ENCODE peak calls at places on chromosomes 4 and X, in five cellular contexts. Z is HFF-Myc, Y is BJ, X is K562, Q is heart left ventricle. U is an unnamed sample.

GRCh38 chr4:147340111-147340510 is 140.8 kb upstream of the EDNRA start:
- DNase-seq in Z (peak), Y (no peak), X (no peak), Q (no peak), U (no peak)

GRCh38 chr4:151169223-151169622 is 69.8 kb downstream of the RPS3A start:
- DNase-seq in Y (peak), Z (peak), X (no peak), Q (peak), U (no peak)

GRCh38 chr4:48375651-48376291 is 34.4 kb downstream of the SLAIN2 start:
- DNase-seq in Y (no peak), Q (no peak), Z (peak), X (no peak), U (no peak)

GRCh38 chr4:8771258-8771590 is 100.4 kb downstream of the HMX1 start:
- DNase-seq in Y (no peak), Z (no peak), Q (no peak), X (no peak), U (no peak)

GRCh38 chrX:109959356-109959871 is 43.5 kb upstream of the TMEM164 start:
- DNase-seq in X (peak), Z (no peak), Q (no peak), Y (no peak), U (no peak)

GRCh38 chrX:19647159-19647558 is 131.9 kb upstream of the MAP3K15 start:
- DNase-seq in Q (no peak), Y (no peak), X (no peak), Z (no peak), U (no peak)

GRCh38 chr4:119209077-119209476 is 3.4 kb upstream of the USP53 start:
- DNase-seq in Z (peak), X (peak), Q (no peak), Y (peak), U (peak)

GRCh38 chrX:119423631-119424030 is 24.5 kb downstream of the SLC25A43 start:
- DNase-seq in Z (no peak), X (no peak), Q (no peak), Y (no peak), U (no peak)

GRCh38 chrX:71671043-71671829 is 3.9 kb downstream of the LOC101059915 start:
- DNase-seq in Y (no peak), X (no peak), Q (no peak), Z (no peak), U (no peak)

GRCh38 chr4:145797278-145797677 is 117.3 kb downstream of the C4orf51 start:
- DNase-seq in Z (no peak), Y (no peak), X (no peak), Q (no peak), U (no peak)

GRCh38 chr4:137545461-137545861 is 13.2 kb upstream of the PCDH18 start:
- DNase-seq in X (no peak), Y (peak), Z (no peak), Q (no peak), U (no peak)

GRCh38 chrX:22056235-22056634 is 24.1 kb downstream of the PHEX start:
- DNase-seq in Y (no peak), Z (no peak), Q (no peak), X (no peak), U (no peak)

GRCh38 chrX:69229436-69229835 is 64.2 kb upstream of the PJA1 start:
- DNase-seq in Y (peak), X (no peak), Q (no peak), Z (no peak), U (no peak)

GRCh38 chrX:153400146-153401132 is 711 bp downstream of the PNMA6E start:
- DNase-seq in X (peak), Z (no peak), Q (peak), Y (no peak), U (peak)

GRCh38 chr4:147626903-147627302 is 9.7 kb downstream of the TMEM184C start:
- DNase-seq in Y (no peak), Z (no peak), X (no peak), Q (no peak), U (no peak)

GRCh38 chr4:173318648-173319211 is 15.4 kb downstream of the HMGB2 start:
- DNase-seq in Y (no peak), Z (no peak), X (peak), Q (no peak), U (no peak)

GRCh38 chr4:1379801-1380331 is 26.4 kb downstream of the NKX1-1 start:
- DNase-seq in Y (no peak), X (no peak), Q (peak), Z (no peak), U (no peak)

GRCh38 chrX:23503835-23504539 is 163.3 kb upstream of the PRDX4 start:
- DNase-seq in Z (peak), X (no peak), Y (peak), Q (peak), U (no peak)

GRCh38 chrX:150848914-150849365 is 49.5 kb downstream of the CD99L2 start:
- DNase-seq in Z (no peak), Y (no peak), Q (no peak), X (no peak), U (no peak)

GRCh38 chr4:150581611-150582010 is 340 bp upstream of the MAB21L2 start:
- DNase-seq in X (no peak), Z (no peak), Q (peak), Y (no peak), U (no peak)

GRCh38 chr4:44996276-44996845 is 270.0 kb upstream of the GNPDA2 start:
- DNase-seq in X (no peak), Z (no peak), Q (no peak), Y (no peak), U (no peak)

GRCh38 chr4:74331252-74331651 is 23.0 kb downstream of the EPGN start:
- DNase-seq in Z (no peak), X (no peak), Q (no peak), Y (no peak), U (no peak)

GRCh38 chr4:173281420-173282333 is 52.5 kb downstream of the HMGB2 start:
- DNase-seq in X (no peak), Z (no peak), Y (no peak), Q (no peak), U (no peak)

GRCh38 chr4:20260821-20261220 is 9.1 kb downstream of the SLIT2 start:
- DNase-seq in Q (no peak), Z (no peak), X (no peak), Y (no peak), U (no peak)

GRCh38 chr4:184479516-184479950 is 5.2 kb upstream of the IRF2 start:
- DNase-seq in Y (no peak), X (no peak), Q (no peak), Z (no peak), U (no peak)

GRCh38 chrX:151476597-151476996 is 79.6 kb downstream of the VMA21 start:
- DNase-seq in Z (no peak), X (no peak), Q (no peak), Y (no peak), U (no peak)

GRCh38 chr4:189659302-189659701 is 281.4 kb upstream of the FRG1 start:
- DNase-seq in Z (no peak), Y (no peak), X (no peak), Q (no peak), U (no peak)

GRCh38 chr4:54661686-54662085 is 3.9 kb downstream of the KIT start:
- DNase-seq in Z (peak), Y (peak), X (no peak), Q (no peak), U (no peak)

GRCh38 chrX:38275615-38276014 is 51.7 kb downstream of the RPGR start:
- DNase-seq in Q (no peak), X (no peak), Y (peak), Z (no peak), U (no peak)

DNA sequence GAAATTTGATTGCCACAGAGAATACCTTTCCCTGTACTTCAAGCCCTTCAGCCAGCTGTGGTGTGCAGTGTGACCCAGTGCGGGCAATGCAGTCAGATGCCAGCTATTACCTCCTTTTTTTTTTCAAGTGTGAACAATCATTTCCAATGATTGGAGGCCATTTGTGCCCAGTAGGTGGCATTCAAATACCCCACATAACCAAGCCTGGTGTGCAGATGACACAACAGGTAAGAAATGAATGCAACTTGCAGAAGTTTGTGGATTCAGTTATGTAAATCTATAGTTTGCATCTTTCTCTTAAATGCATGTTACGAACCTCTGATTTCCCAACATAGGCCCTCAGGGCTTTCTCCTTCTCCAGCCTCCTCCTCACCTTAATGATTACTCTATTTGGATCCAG is 98.0 kb downstream of the CLCN4 start:
- DNase-seq in X (no peak), Z (no peak), Q (no peak), Y (no peak), U (no peak)
- TF ChIP-seq CTCF in X (no peak), Z (no peak), Q (no peak), Y (peak), U (no peak)

GRCh38 chrX:137431693-137432488 is 134.0 kb upstream of the ZIC3 start:
- DNase-seq in Q (no peak), Z (no peak), X (no peak), Y (no peak), U (no peak)

GRCh38 chrX:137430301-137430700 is 135.6 kb upstream of the ZIC3 start:
- DNase-seq in Z (no peak), Y (no peak), Q (no peak), X (no peak), U (no peak)

GRCh38 chrX:137430984-137431475 is 134.9 kb upstream of the ZIC3 start:
- DNase-seq in Z (no peak), Y (no peak), Q (no peak), X (no peak), U (no peak)

GRCh38 chrX:137428777-137429564 is 137.0 kb upstream of the ZIC3 start:
- DNase-seq in Z (no peak), X (peak), Y (no peak), Q (no peak), U (no peak)

DNA sequence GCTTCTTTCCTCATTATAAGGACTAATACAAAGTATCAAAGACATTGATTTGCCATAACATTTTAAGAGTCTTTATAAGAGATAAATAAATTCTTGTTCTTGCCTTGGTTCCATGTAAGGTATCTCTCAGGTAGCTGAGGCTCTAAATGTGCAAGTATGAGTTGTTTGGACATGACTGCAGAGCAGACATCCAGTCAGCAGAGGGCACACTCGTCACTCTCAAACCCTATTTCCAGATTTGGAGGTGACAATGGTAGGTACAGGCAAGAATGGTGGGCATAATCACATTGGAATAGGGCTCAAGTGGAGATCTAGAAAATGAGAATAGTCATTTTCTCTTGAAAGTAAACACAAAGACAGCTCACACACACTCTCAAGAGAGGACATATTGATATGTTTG is 133.3 kb upstream of the ZIC3 start:
- DNase-seq in Z (no peak), Y (no peak), Q (no peak), X (peak), U (peak)
- TF ChIP-seq CTCF in Z (no peak), Y (no peak), Q (no peak), X (peak), U (peak)

GRCh38 chrX:70289793-70290770 is at the start of the genes KIF4A and PDZD11:
- DNase-seq in Z (peak), X (peak), Y (peak), Q (peak), U (peak)
- TF ChIP-seq CTCF in Z (no peak), X (no peak), Y (no peak), Q (no peak), U (no peak)

GRCh38 chr4:161254375-161254774 is 909.4 kb downstream of the FSTL5 start:
- DNase-seq in X (no peak), Z (no peak), Y (no peak), Q (no peak), U (no peak)
- TF ChIP-seq CTCF in X (no peak), Z (peak), Y (no peak), Q (no peak), U (no peak)

DNA sequence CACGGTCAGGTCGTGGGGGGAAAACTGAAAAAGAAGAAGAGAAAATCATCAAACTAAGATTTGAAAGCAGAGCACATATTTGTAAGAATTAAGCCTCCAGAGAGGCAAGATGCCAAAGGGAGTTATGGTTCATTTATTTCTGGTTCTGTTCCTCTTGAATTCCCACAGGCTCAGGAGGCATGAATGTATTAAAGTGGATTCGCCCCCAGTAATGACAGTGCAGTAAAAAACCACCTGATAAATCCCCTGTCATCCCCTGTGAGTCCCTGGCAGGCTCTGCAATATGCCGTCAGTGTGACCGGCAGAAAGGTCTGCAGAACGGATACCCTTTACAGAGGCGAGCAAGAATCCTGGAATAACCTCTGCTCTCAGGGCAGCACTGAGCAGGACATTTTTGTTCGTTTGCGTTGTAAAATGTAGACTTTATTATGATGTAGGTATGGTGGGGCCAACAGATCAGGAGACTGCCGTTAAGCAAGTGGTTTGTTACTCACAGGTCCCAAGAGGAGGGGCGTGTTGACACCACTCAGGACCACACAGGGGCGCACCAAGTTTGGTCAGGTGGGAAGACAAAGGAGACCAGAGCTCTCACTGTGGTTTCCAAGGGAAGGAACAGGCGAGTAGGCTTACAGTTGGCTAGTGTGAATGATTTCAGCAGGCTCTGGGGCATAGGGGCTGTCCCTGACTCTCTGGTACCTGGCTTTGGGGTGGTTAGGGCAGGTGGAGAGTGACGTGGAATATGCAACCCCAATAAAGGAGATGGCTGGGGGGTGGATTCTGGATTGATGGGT is 75.3 kb downstream of the DHRSX start:
- DNase-seq in X (no peak), Q (no peak), Z (no peak), Y (no peak), U (no peak)
- TF ChIP-seq CTCF in X (no peak), Q (no peak), Z (no peak), Y (no peak), U (no peak)

GRCh38 chr4:156732634-156733033 is 239.0 kb downstream of the PDGFC start:
- DNase-seq in Q (no peak), Z (no peak), X (no peak), Y (no peak), U (no peak)
- TF ChIP-seq CTCF in Q (no peak), Z (no peak), X (no peak), Y (no peak), U (no peak)

GRCh38 chr4:157320092-157320491 is 99.6 kb downstream of the GRIA2 start:
- DNase-seq in Y (no peak), Q (no peak), Z (no peak), X (no peak), U (no peak)
- TF ChIP-seq CTCF in Y (no peak), Q (no peak), Z (no peak), X (no peak), U (no peak)

U was measured in GM20000.